ENCODE peak calls at places on chromosome 22, in five cellular contexts. P is PC-9, J is GM23338, H is DND-41, T is fibroblast of lung. R is an unnamed sample.

GRCh38 chr22:48704335-48704734 is 1123.3 kb downstream of the BRD1 start:
- DNase-seq in J (no peak), H (no peak), T (no peak), P (no peak), R (no peak)

GRCh38 chr22:27835446-27835845 is 33.9 kb upstream of the MN1 start:
- DNase-seq in P (no peak), T (no peak), H (no peak), J (no peak), R (no peak)

GRCh38 chr22:27949421-27949820 is 30.4 kb upstream of the PITPNB start:
- DNase-seq in T (no peak), J (no peak), P (no peak), H (no peak), R (no peak)

GRCh38 chr22:30262917-30263741 is 3.5 kb downstream of the OSM start:
- DNase-seq in H (peak; percentile 90), J (peak; percentile 95), T (peak; percentile 65), P (no peak), R (peak; percentile 86)

GRCh38 chr22:29369460-29369859 is 18.9 kb downstream of the AP1B1 start:
- DNase-seq in H (no peak), P (no peak), J (peak; percentile 67), T (peak; percentile 66), R (peak; percentile 72)

GRCh38 chr22:38468761-38469305 is 937 bp downstream of the KDELR3 start:
- DNase-seq in J (no peak), T (no peak), H (no peak), P (no peak), R (no peak)

GRCh38 chr22:37267128-37267587 is 15.2 kb upstream of the CYTH4 start:
- DNase-seq in T (no peak), H (peak; percentile 66), P (no peak), J (peak; percentile 84), R (peak; percentile 79)

GRCh38 chr22:42313804-42314581 is 43.5 kb upstream of the TCF20 start:
- DNase-seq in H (no peak), J (peak; percentile 89), T (peak; percentile 51), P (peak; percentile 96), R (peak; percentile 95)

GRCh38 chr22:28594784-28595324 is 84.8 kb downstream of the TTC28 start:
- DNase-seq in T (peak; percentile 86), J (peak; percentile 82), H (no peak), P (peak; percentile 36), R (no peak)

GRCh38 chr22:25709758-25710157 is 32.2 kb upstream of the MYO18B start:
- DNase-seq in P (no peak), T (no peak), H (peak; percentile 15), J (no peak), R (no peak)

GRCh38 chr22:39710380-39711117 is 140.0 kb downstream of the CACNA1I start:
- DNase-seq in T (peak; percentile 8), H (no peak), J (no peak), P (no peak), R (no peak)
- H2AFZ ChIP-seq in T (no peak overlapping the region), H (no peak overlapping the region), J (no peak overlapping the region), P (no peak overlapping the region), R (no peak overlapping the region)

DNA sequence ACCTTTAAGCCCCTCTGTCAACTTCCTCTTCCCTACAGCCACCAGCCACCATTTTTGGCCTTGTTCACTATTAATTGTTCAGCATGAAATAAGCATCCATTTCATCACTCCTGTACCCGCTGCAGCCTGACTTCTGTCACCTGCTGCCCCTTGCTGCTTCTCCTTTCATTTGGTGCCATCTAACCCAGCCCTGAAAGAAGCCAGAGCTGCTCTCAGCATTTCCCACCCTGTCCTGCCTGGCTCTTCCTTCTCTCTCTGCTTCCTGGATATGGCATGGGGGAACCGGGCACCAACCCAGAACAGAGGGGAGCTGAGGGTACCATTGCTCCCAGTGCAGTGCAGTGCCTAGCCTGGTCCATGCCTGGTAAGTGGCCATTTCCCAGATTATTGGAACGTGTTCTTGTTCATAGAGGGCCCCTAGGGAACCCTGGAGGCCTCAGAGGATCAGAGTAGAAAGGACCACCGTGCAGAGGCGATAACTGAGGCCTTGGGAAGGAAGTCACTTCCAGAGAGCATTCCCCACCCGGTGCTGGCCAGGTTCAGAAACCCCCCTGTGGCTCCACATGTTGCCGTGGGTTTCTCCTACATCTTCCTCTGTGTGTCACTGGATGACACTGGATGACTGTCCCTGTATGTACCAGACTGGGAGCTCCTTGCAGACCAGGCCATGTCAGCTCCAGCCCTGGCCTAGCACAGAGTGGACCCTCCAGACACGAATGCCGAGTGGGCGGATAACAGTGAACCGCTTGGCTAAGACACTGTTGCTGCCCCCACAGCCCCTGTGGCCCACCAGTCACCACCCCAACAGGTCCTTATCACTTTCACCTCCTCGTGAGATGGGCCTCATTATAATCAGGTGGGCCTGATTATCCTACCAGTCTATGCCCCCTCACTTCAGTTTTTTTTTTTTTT is 4.7 kb downstream of the YDJC start:
- DNase-seq in H (no peak), P (no peak), J (no peak), T (no peak), R (no peak)
- H2AFZ ChIP-seq in H (no peak overlapping the region), P (no peak overlapping the region), J (no peak overlapping the region), T (no peak overlapping the region), R (no peak overlapping the region)

GRCh38 chr22:46072030-46072881 is 78.1 kb upstream of the PPARA start:
- DNase-seq in H (peak; percentile 63), T (no peak), J (peak; percentile 60), P (peak; percentile 50), R (peak; percentile 63)
- H2AFZ ChIP-seq in H (peak overlapping the region; percentile 47), T (no peak overlapping the region), J (peak overlapping the region; percentile 66), P (peak overlapping the region; percentile 74), R (no peak overlapping the region)

DNA sequence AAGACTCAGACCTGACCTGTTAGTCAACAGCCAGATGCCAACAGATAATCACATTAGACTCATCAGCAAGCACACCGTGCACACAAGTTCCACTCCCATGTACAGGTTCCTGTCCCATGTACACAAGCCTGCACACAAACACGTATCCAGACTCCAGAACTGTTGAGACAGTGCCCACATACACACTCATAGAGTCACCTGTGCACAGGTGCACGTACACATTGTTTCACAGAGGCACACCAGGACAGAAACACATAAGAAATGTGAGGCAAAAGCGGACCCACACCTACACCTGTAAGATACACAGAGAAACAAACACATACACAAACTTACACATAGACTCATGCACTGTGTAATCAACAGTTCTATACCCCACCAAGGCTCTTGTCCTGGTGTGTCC is 2.7 kb upstream of the ZNF74 start:
- DNase-seq in T (no peak), J (no peak), H (no peak), P (no peak), R (peak; percentile 12)
- H2AFZ ChIP-seq in T (no peak overlapping the region), J (no peak overlapping the region), H (peak overlapping the region; percentile 15), P (no peak overlapping the region), R (no peak overlapping the region)

DNA sequence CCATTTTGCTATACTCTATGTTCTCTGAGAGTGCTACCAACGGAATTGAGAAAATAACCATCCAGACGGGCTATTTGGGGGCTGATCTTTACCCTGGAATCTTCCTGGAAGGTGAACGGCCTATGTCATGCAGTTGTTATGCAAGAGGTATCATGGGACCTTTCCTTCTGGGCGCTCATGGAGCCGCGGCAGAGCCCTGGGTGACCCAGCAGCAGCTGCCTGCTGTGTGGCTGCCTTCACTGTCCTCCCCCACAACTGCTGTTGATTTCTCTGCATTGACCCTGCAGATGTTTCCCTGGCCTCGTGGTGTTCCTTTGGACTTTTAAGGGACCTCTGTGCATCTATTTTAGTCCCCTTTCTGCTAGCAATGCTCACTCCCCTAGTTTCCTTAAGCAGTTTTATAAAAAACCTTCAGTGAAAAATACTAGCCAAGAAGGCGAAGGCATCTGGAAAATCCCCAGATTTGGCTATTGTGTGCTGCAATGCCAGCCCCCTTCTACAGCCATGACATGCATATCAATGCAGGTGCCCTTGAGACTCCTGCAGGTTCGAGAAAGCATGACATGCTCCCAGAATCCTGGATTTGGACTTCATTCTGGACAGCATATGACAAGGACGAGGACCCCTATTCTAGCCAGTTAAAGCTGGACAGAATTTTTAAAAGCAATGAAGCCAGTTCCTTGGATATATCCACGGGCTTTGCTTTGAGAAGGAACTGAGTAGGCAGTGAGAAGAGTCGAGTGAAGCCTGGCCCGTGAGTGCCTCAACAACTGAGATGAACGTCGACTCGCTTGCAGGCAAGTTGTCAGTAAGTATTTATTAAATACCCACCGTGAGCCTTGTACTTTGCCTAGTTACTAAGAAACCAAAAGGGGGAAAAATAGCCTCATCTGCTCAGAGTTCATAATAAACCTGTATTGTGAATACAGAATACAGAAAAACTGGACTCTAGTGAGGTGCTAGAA is at the start of gene SLC25A18:
- DNase-seq in T (peak; percentile 55), J (peak; percentile 84), H (no peak), P (no peak), R (peak; percentile 61)
- H2AFZ ChIP-seq in T (peak within 1 kb of the TSS; percentile 10), J (no peak within 1 kb of the TSS), H (no peak within 1 kb of the TSS), P (no peak within 1 kb of the TSS), R (no peak within 1 kb of the TSS)

GRCh38 chr22:21738081-21738480 is 2.5 kb upstream of the YPEL1 start:
- DNase-seq in P (no peak), T (no peak), J (no peak), H (no peak), R (no peak)

GRCh38 chr22:21735198-21736083 is at the start of gene YPEL1:
- DNase-seq in H (peak; percentile 95), T (peak; percentile 95), P (peak; percentile 61), J (peak; percentile 97), R (peak; percentile 99)

GRCh38 chr22:21736948-21737347 is 1.4 kb upstream of the YPEL1 start:
- DNase-seq in T (no peak), H (no peak), J (no peak), P (no peak), R (no peak)

GRCh38 chr22:21734540-21735197 is 925 bp downstream of the YPEL1 start:
- DNase-seq in H (peak; percentile 27), T (no peak), P (no peak), J (no peak), R (no peak)

DNA sequence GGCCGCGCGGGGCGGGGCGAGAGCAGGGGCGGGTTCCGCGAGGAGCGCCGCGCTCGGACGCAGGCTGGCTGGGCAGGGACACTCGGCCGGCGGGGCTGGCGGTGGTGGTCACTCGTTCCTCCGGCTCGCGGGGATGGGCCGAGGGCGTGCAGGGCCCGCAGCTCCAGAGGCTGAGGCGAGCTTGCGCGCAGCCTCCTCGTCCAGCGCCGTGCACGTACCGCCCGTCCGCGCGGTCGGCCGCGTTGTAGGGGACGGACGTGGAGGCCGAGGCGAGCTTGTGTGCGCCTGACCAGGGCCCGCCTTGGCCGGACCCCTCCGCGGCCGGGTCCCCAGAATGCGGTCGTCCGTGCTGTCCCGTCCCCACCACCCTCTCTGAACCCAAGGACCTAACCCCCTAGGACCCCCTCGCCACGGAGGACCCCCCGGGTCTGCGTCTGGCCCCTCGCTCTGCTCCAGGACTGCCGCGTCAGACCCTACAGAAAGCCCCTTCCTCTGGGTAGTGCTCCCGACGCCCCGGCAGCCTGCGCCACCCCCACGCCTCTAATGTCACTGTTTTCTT is 569 bp upstream of the YPEL1 start:
- DNase-seq in H (no peak), T (no peak), P (no peak), J (no peak), R (no peak)
- H2AFZ ChIP-seq in H (peak overlapping the region; percentile 65), T (peak overlapping the region; percentile 86), P (no peak overlapping the region), J (no peak overlapping the region), R (no peak overlapping the region)

DNA sequence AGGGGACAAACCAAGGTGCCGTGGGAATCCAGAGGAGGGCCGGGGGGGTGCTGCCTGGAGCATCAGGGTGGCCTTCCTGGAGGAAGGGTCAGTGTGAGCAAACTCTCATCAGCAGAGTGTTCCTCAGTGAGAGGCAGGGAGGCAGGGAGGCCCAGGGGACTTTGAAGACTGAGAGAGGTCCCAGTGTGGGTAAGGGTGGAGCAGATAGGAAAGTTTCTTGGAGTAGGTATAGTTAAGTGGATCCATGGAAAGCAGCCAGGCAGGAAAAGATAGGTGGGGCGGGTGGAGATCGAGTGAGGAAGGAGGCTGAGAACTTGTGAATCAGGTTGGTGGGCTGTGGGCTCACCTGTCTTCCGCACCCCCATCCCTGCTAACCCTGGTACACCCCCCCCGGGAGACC is 9.3 kb downstream of the UPK3A start:
- DNase-seq in T (no peak), J (no peak), H (no peak), P (no peak), R (no peak)
- H2AFZ ChIP-seq in T (no peak overlapping the region), J (no peak overlapping the region), H (no peak overlapping the region), P (no peak overlapping the region), R (no peak overlapping the region)